ENCODE peak calls at places on chromosomes 1 and 21, in five cellular contexts. A is psoas muscle, E is fibroblast of lung, B is HAP-1, J is tibial nerve. M is an unnamed sample. For H3K27me3, the result is how much of the 10 kb centered on the place peaks cover.

GRCh38 chr1:157577420-157577819 is 20.5 kb downstream of the FCRL4 start:
- DNase-seq in A (no peak), E (no peak), B (no peak), J (no peak), M (no peak)

GRCh38 chr1:85343213-85343611 is 66.8 kb upstream of the BCL10 start:
- DNase-seq in A (no peak), E (no peak), B (no peak), J (no peak), M (no peak)

GRCh38 chr1:90122679-90123340 is 127.9 kb downstream of the ZNF326 start:
- DNase-seq in A (no peak), E (no peak), B (no peak), J (no peak), M (no peak)

GRCh38 chr21:37087188-37087587 is 14.1 kb downstream of the TTC3 start:
- DNase-seq in A (no peak), E (peak), B (peak), J (no peak), M (no peak)

GRCh38 chr1:43066578-43066977 is 105.5 kb downstream of the EBNA1BP2 start:
- DNase-seq in A (no peak), E (no peak), B (no peak), J (no peak), M (no peak)

GRCh38 chr1:89546082-89546889 is 21.7 kb downstream of the LRRC8B start:
- DNase-seq in A (no peak), E (peak), B (no peak), J (no peak), M (no peak)

GRCh38 chr1:97849350-97850339 is 71.2 kb downstream of the DPYD start:
- DNase-seq in A (no peak), E (peak), B (no peak), J (no peak), M (no peak)

GRCh38 chr1:103517380-103518047 is 8.0 kb upstream of the RNPC3 start:
- DNase-seq in A (no peak), E (peak), B (no peak), J (no peak), M (no peak)

GRCh38 chr21:45447821-45448220 is 42.9 kb downstream of the COL18A1 start:
- DNase-seq in A (no peak), E (peak), B (no peak), J (no peak), M (no peak)

GRCh38 chr1:180988221-180988826 is 34.3 kb downstream of the STX6 start:
- DNase-seq in A (no peak), E (peak), B (peak), J (no peak), M (no peak)

GRCh38 chr1:180994262-180994661 is 28.4 kb downstream of the STX6 start:
- DNase-seq in A (no peak), E (no peak), B (no peak), J (no peak), M (no peak)
- H3K27me3 ChIP-seq in A (under half), E (under half), B (under half), J (under half), M (under half)

GRCh38 chr1:44326066-44326701 is 28.9 kb downstream of the ERI3 start:
- DNase-seq in A (no peak), E (peak), B (no peak), J (no peak), M (no peak)

GRCh38 chr1:44327679-44328491 is 27.2 kb downstream of the ERI3 start:
- DNase-seq in A (peak), E (peak), B (peak), J (peak), M (peak)

GRCh38 chr1:44326821-44327465 is 28.1 kb downstream of the ERI3 start:
- DNase-seq in A (no peak), E (peak), B (no peak), J (no peak), M (no peak)

GRCh38 chr1:44330935-44331334 is 24.1 kb downstream of the ERI3 start:
- DNase-seq in A (no peak), E (no peak), B (no peak), J (no peak), M (no peak)

GRCh38 chr1:44328767-44329416 is 26.2 kb downstream of the ERI3 start:
- DNase-seq in A (no peak), E (peak), B (no peak), J (no peak), M (no peak)
- H3K4me3 ChIP-seq in A (no peak), E (no peak), B (no peak), J (no peak), M (no peak)

DNA sequence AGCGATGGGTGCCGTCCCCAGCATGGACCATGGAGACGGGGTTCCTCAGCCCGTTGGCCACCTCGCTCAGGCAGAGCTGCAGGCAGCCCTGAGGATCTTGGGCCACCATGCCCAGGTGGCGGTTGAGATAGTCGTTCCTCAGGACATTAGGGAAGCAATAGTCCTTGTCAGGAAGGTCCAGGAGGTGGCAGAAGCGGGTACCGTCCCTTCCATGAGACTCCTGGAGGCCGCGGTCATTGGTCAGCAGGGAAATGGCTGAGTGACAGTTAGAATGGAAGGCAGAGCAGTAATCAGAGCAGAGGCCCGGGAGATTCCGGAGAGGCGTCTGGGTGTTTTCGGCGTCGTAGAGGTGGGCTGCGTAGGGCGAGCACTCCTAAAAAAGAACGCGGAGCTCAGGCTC is 4.1 kb downstream of the HHIPL2 start:
- DNase-seq in A (no peak), E (no peak), B (no peak), J (no peak), M (no peak)
- H3K27me3 ChIP-seq in A (under half), E (under half), B (under half), J (under half), M (under half)

GRCh38 chr1:2414297-2414958 is 2.1 kb upstream of the PEX10 start:
- DNase-seq in A (peak), E (peak), B (peak), J (peak), M (no peak)
- H3K4me3 ChIP-seq in A (no peak), E (no peak), B (peak), J (no peak), M (peak)